ENCODE peak calls at places on chromosomes 4 and X, in five cellular contexts. One of them, this sample, is unnamed.

GRCh38 chr4:113764720-113765264 is 3.3 kb upstream of the CAMK2D start:
- DNase-seq in NAMALWA: no peak
- DNase-seq in AG10803: no peak
- DNase-seq in foreskin fibroblast: no peak
- DNase-seq in fibroblast of lung: no peak
- DNase-seq in this sample: no peak

GRCh38 chr4:151866266-151866918 is 105.6 kb upstream of the GATB start:
- DNase-seq in NAMALWA: no peak
- DNase-seq in AG10803: no peak
- DNase-seq in foreskin fibroblast: no peak
- DNase-seq in fibroblast of lung: peak
- DNase-seq in this sample: peak

GRCh38 chr4:16284050-16284449 is 57.8 kb upstream of the TAPT1 start:
- DNase-seq in NAMALWA: no peak
- DNase-seq in AG10803: no peak
- DNase-seq in foreskin fibroblast: no peak
- DNase-seq in fibroblast of lung: no peak
- DNase-seq in this sample: no peak

GRCh38 chr4:126697748-126698147 is 935.0 kb upstream of the INTU start:
- DNase-seq in NAMALWA: no peak
- DNase-seq in AG10803: peak
- DNase-seq in foreskin fibroblast: peak
- DNase-seq in fibroblast of lung: peak
- DNase-seq in this sample: no peak

GRCh38 chr4:77434299-77435092 is 171.1 kb upstream of the CXCL13 start:
- DNase-seq in NAMALWA: no peak
- DNase-seq in AG10803: no peak
- DNase-seq in foreskin fibroblast: no peak
- DNase-seq in fibroblast of lung: no peak
- DNase-seq in this sample: no peak

GRCh38 chr4:165328708-165329107 is 1.2 kb downstream of the MSMO1 start:
- DNase-seq in NAMALWA: peak
- DNase-seq in AG10803: no peak
- DNase-seq in foreskin fibroblast: no peak
- DNase-seq in fibroblast of lung: no peak
- DNase-seq in this sample: no peak

GRCh38 chr4:4758708-4759107 is 100.8 kb upstream of the MSX1 start:
- DNase-seq in NAMALWA: no peak
- DNase-seq in AG10803: no peak
- DNase-seq in foreskin fibroblast: no peak
- DNase-seq in fibroblast of lung: no peak
- DNase-seq in this sample: no peak

GRCh38 chrX:3026074-3026588 is 15.1 kb upstream of the ARSF start:
- DNase-seq in NAMALWA: no peak
- DNase-seq in AG10803: no peak
- DNase-seq in foreskin fibroblast: no peak
- DNase-seq in fibroblast of lung: no peak
- DNase-seq in this sample: no peak

GRCh38 chr4:7554885-7555284 is 120.2 kb upstream of the PSAPL1 start:
- DNase-seq in NAMALWA: no peak
- DNase-seq in AG10803: no peak
- DNase-seq in foreskin fibroblast: no peak
- DNase-seq in fibroblast of lung: no peak
- DNase-seq in this sample: no peak

GRCh38 chrX:24341795-24342194 is 18.6 kb upstream of the SUPT20HL1 start:
- DNase-seq in NAMALWA: no peak
- DNase-seq in AG10803: peak
- DNase-seq in foreskin fibroblast: peak
- DNase-seq in fibroblast of lung: peak
- DNase-seq in this sample: no peak

GRCh38 chr4:646460-646859 is 21.1 kb downstream of the PDE6B start:
- DNase-seq in NAMALWA: no peak
- DNase-seq in AG10803: no peak
- DNase-seq in foreskin fibroblast: no peak
- DNase-seq in fibroblast of lung: no peak
- DNase-seq in this sample: no peak

GRCh38 chr4:183621875-183622274 is 37.1 kb downstream of the RWDD4 start:
- DNase-seq in NAMALWA: no peak
- DNase-seq in AG10803: no peak
- DNase-seq in foreskin fibroblast: no peak
- DNase-seq in fibroblast of lung: no peak
- DNase-seq in this sample: peak

GRCh38 chr4:159966741-159967140 is 863.9 kb downstream of the RAPGEF2 start:
- DNase-seq in NAMALWA: no peak
- DNase-seq in AG10803: no peak
- DNase-seq in foreskin fibroblast: no peak
- DNase-seq in fibroblast of lung: no peak
- DNase-seq in this sample: no peak

GRCh38 chr4:103046416-103047290 is 27.1 kb upstream of the SLC9B1 start:
- DNase-seq in NAMALWA: peak
- DNase-seq in AG10803: peak
- DNase-seq in foreskin fibroblast: peak
- DNase-seq in fibroblast of lung: peak
- DNase-seq in this sample: peak

GRCh38 chrX:103556941-103557340 is 28.4 kb upstream of the TCEAL4 start:
- DNase-seq in NAMALWA: no peak
- DNase-seq in AG10803: no peak
- DNase-seq in foreskin fibroblast: no peak
- DNase-seq in fibroblast of lung: no peak
- DNase-seq in this sample: no peak

GRCh38 chr4:26015133-26015651 is 101.2 kb downstream of the SMIM20 start:
- DNase-seq in NAMALWA: no peak
- DNase-seq in AG10803: peak
- DNase-seq in foreskin fibroblast: peak
- DNase-seq in fibroblast of lung: peak
- DNase-seq in this sample: peak

GRCh38 chr4:2793578-2793919 is 664 bp downstream of the SH3BP2 start:
- DNase-seq in NAMALWA: no peak
- DNase-seq in AG10803: peak
- DNase-seq in foreskin fibroblast: peak
- DNase-seq in fibroblast of lung: peak
- DNase-seq in this sample: peak

GRCh38 chr4:7034262-7035081 is 8.7 kb upstream of the TADA2B start:
- DNase-seq in NAMALWA: no peak
- DNase-seq in AG10803: peak
- DNase-seq in foreskin fibroblast: no peak
- DNase-seq in fibroblast of lung: peak
- DNase-seq in this sample: no peak

GRCh38 chrX:2710496-2710895 is 19.4 kb downstream of the CD99 start:
- DNase-seq in NAMALWA: no peak
- DNase-seq in AG10803: no peak
- DNase-seq in foreskin fibroblast: no peak
- DNase-seq in fibroblast of lung: peak
- DNase-seq in this sample: no peak

GRCh38 chrX:331772-332495 is 13.3 kb upstream of the GTPBP6 start:
- DNase-seq in NAMALWA: no peak
- DNase-seq in AG10803: no peak
- DNase-seq in foreskin fibroblast: no peak
- DNase-seq in fibroblast of lung: no peak
- DNase-seq in this sample: no peak

GRCh38 chr4:88858752-88859151 is 161.1 kb upstream of the NAP1L5 start:
- DNase-seq in NAMALWA: peak
- DNase-seq in AG10803: no peak
- DNase-seq in foreskin fibroblast: no peak
- DNase-seq in fibroblast of lung: no peak
- DNase-seq in this sample: peak

GRCh38 chr4:143559757-143560147 is 46.2 kb downstream of the SMARCA5 start:
- DNase-seq in NAMALWA: no peak
- DNase-seq in AG10803: no peak
- DNase-seq in foreskin fibroblast: no peak
- DNase-seq in fibroblast of lung: no peak
- DNase-seq in this sample: no peak

GRCh38 chr4:10106421-10107039 is 10.1 kb downstream of the WDR1 start:
- DNase-seq in NAMALWA: no peak
- DNase-seq in AG10803: peak
- DNase-seq in foreskin fibroblast: peak
- DNase-seq in fibroblast of lung: peak
- DNase-seq in this sample: peak

GRCh38 chrX:139224953-139225665 is 305.4 kb upstream of the F9 start:
- DNase-seq in NAMALWA: no peak
- DNase-seq in AG10803: no peak
- DNase-seq in foreskin fibroblast: no peak
- DNase-seq in fibroblast of lung: peak
- DNase-seq in this sample: no peak

GRCh38 chr4:98491862-98492554 is 166.4 kb downstream of the TSPAN5 start:
- DNase-seq in NAMALWA: no peak
- DNase-seq in AG10803: peak
- DNase-seq in foreskin fibroblast: no peak
- DNase-seq in fibroblast of lung: peak
- DNase-seq in this sample: no peak